ENCODE peak calls at places on chromosome 12, in eight cellular contexts. H, C, Y, K, F, S, D and L are unnamed samples. For H3K36me3, the result is how much of the 10 kb centered on the place peaks cover.

GRCh38 chr12:102851246-102851645 is 65.8 kb downstream of the PAH start:
- ATAC-seq in H (no peak), C (no peak), Y (no peak), K (no peak), F (no peak), S (no peak), D (no peak), L (no peak)

GRCh38 chr12:15701721-15702156 is 87.4 kb downstream of the EPS8 start:
- ATAC-seq in H (no peak), C (no peak), Y (no peak), K (no peak), F (peak), S (peak), D (no peak), L (peak)

GRCh38 chr12:48022676-48023385 is 18.6 kb upstream of the COL2A1 start:
- ATAC-seq in H (peak), C (no peak), Y (peak), K (no peak), F (no peak), S (no peak), D (peak), L (no peak)

GRCh38 chr12:66929121-66929520 is 250.2 kb upstream of the GRIP1 start:
- ATAC-seq in H (no peak), C (no peak), Y (no peak), K (no peak), F (no peak), S (no peak), D (no peak), L (no peak)

GRCh38 chr12:61546296-61546695 is 713.9 kb upstream of the USP15 start:
- ATAC-seq in H (no peak), C (no peak), Y (no peak), K (no peak), F (peak), S (no peak), D (no peak), L (no peak)

GRCh38 chr12:18261906-18262305 is 588 bp downstream of the PIK3C2G start:
- ATAC-seq in H (peak), C (no peak), Y (no peak), K (no peak), F (no peak), S (no peak), D (no peak), L (no peak)

GRCh38 chr12:106962291-106962690 is 6.6 kb downstream of the TMEM263 start:
- ATAC-seq in H (no peak), C (no peak), Y (no peak), K (no peak), F (no peak), S (no peak), D (no peak), L (no peak)

GRCh38 chr12:107243316-107243715 is 150.0 kb upstream of the CRY1 start:
- ATAC-seq in H (peak), C (no peak), Y (no peak), K (no peak), F (no peak), S (no peak), D (no peak), L (no peak)

GRCh38 chr12:27277846-27278260 is 33.8 kb downstream of the STK38L start:
- ATAC-seq in H (peak), C (no peak), Y (peak), K (peak), F (peak), S (peak), D (no peak), L (peak)

GRCh38 chr12:56645717-56646446 is at the start of gene ATP5F1B:
- ATAC-seq in H (peak), C (peak), Y (peak), K (peak), F (peak), S (peak), D (peak), L (peak)

GRCh38 chr12:110287986-110288385 is 6.9 kb downstream of the ATP2A2 start:
- ATAC-seq in H (no peak), C (no peak), Y (no peak), K (no peak), F (no peak), S (no peak), D (no peak), L (no peak)

GRCh38 chr12:93415723-93416464 is 25.9 kb downstream of the UBE2N start:
- ATAC-seq in H (no peak), C (no peak), Y (no peak), K (no peak), F (no peak), S (peak), D (no peak), L (no peak)

GRCh38 chr12:3207174-3207573 is 130.0 kb downstream of the TSPAN9 start:
- ATAC-seq in H (no peak), C (no peak), Y (no peak), K (no peak), F (no peak), S (no peak), D (no peak), L (no peak)

GRCh38 chr12:64595863-64596793 is 14.2 kb upstream of the RASSF3 start:
- ATAC-seq in H (no peak), C (no peak), Y (peak), K (no peak), F (no peak), S (no peak), D (peak), L (no peak)

GRCh38 chr12:91105807-91106206 is 5.5 kb downstream of the LUM start:
- ATAC-seq in H (no peak), C (no peak), Y (no peak), K (no peak), F (no peak), S (no peak), D (no peak), L (no peak)

GRCh38 chr12:119444462-119445044 is 110.0 kb downstream of the CCDC60 start:
- ATAC-seq in H (peak), C (peak), Y (peak), K (peak), F (peak), S (peak), D (no peak), L (no peak)

GRCh38 chr12:101238806-101239329 is 28.8 kb upstream of the SLC5A8 start:
- ATAC-seq in H (no peak), C (no peak), Y (no peak), K (no peak), F (no peak), S (no peak), D (peak), L (no peak)

GRCh38 chr12:42565001-42565400 is 24.5 kb downstream of the PRICKLE1 start:
- ATAC-seq in H (peak), C (no peak), Y (no peak), K (no peak), F (no peak), S (no peak), D (no peak), L (peak)

GRCh38 chr12:44875954-44876553 is at the start of gene NELL2:
- ATAC-seq in H (peak), C (peak), Y (peak), K (peak), F (no peak), S (peak), D (peak), L (peak)

GRCh38 chr12:47458273-47458672 is 247.6 kb downstream of the RPAP3 start:
- ATAC-seq in H (no peak), C (no peak), Y (peak), K (no peak), F (peak), S (no peak), D (no peak), L (no peak)

GRCh38 chr12:123916729-123917128 is 55.9 kb downstream of the CCDC92 start:
- ATAC-seq in H (no peak), C (no peak), Y (no peak), K (no peak), F (no peak), S (no peak), D (no peak), L (no peak)

GRCh38 chr12:45745861-45746277 is 16.4 kb downstream of the ARID2 start:
- ATAC-seq in H (no peak), C (peak), Y (peak), K (no peak), F (peak), S (peak), D (no peak), L (no peak)

GRCh38 chr12:52175411-52176350 is 16.1 kb downstream of the KRT80 start:
- ATAC-seq in H (peak), C (peak), Y (peak), K (peak), F (peak), S (peak), D (no peak), L (peak)

GRCh38 chr12:8556748-8557147 is 16.0 kb upstream of the CLEC4E start:
- ATAC-seq in H (no peak), C (no peak), Y (no peak), K (no peak), F (no peak), S (no peak), D (no peak), L (no peak)

GRCh38 chr12:19431407-19432308 is 7.6 kb upstream of the AEBP2 start:
- ATAC-seq in H (peak), C (no peak), Y (no peak), K (no peak), F (peak), S (peak), D (no peak), L (no peak)

GRCh38 chr12:105462841-105463240 is 132.3 kb downstream of the C12orf75 start:
- ATAC-seq in H (no peak), C (no peak), Y (no peak), K (no peak), F (no peak), S (no peak), D (no peak), L (no peak)

DNA sequence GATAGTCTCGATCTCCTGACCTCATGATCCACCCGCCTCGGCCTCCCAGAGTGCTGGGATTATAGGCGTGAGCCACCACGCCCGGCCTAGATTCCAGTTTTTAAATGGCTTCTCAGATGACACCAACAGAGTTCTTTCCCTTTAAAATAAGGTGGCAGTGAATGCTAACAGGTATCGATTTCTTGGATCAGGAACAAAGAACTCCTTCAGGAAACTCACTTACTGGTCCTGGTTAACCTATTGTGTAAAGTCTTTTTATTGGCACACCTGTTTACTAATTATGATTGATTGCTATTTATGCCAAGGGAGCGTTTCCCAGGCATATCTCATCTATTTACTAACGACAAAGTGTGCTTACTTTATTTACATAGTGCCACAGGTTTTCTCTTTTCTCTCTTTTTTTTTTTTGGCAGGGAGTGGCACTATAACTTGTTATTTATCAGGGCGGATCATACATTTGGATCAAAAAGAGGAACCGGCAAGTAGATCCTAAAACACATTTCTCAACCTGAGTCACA is 89.7 kb downstream of the GLT1D1 start:
- ATAC-seq in H (no peak), C (no peak), Y (no peak), K (no peak), F (no peak), S (no peak), D (no peak), L (no peak)
- TF ChIP-seq POLR2AphosphoS5 in H (no peak), C (no peak), Y (no peak), K (no peak), F (no peak), S (no peak), D (no peak), L (no peak)

DNA sequence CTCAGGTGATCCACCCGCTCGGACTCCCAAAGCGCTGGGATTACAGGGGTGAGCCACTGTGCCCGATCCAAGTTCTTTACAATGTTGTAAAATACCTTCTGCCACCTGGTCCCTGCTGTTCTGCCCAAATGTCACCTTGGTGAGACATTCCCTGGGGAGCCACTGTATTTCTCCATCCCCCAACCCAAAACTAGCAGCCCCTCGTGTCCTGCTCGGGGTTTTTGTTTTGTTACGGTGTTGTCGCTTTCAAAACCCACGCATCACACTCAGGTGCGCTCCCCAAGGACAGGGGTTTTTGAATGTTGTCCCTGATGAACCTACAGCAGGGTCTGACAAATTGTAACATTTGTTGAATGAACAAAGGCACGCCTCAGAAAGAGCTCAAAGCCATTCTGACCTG is 37.4 kb downstream of the CAMKK2 start:
- ATAC-seq in H (no peak), C (no peak), Y (no peak), K (no peak), F (no peak), S (peak), D (no peak), L (no peak)
- H3K36me3 ChIP-seq in H (under half), C (half or more), Y (under half), K (under half), F (under half), S (under half), D (half or more), L (under half)

DNA sequence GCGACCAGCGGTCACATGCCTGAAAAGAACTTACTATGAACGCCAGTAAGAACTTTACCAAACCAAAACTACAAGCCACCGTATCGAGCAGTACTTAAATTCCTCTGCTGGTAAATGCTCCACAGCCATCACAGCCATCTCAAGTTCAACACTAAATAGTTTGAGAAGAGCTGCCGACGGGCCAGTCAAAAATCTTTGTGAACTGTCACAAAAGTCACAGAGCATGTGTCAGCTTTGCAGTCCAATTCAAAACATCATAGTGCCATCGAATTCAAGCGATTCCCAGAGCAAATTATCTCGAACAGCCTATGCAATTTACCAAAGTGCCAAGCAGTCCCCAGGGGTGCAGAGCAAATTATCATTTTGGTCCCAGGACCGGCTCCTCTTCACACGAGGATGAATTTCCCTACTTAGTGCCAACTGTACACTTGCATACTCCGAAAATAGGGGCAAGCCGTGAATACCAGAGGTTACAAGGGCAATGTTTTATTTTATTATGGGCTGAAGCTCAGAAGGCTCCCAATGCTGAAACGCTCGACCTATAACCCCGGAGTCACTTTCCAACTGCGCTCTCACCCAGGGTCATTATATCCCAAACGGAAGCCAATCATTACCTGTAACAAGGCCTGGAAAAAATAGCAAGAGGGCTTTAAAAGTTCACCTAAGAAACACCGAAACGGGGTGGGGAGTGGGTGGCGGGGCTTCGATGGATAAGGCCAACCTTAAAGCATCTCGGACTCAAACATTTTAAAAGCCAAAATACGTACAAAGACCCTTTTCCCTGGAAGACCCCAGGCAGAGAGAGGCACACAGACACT is 1.1 kb downstream of the LRP6 start:
- ATAC-seq in H (peak), C (peak), Y (peak), K (no peak), F (no peak), S (peak), D (no peak), L (no peak)
- TF ChIP-seq POLR2AphosphoS5 in H (no peak), C (no peak), Y (no peak), K (no peak), F (no peak), S (no peak), D (no peak), L (no peak)

GRCh38 chr12:79769860-79770485 is 79.2 kb upstream of the PAWR start:
- ATAC-seq in H (peak), C (no peak), Y (no peak), K (no peak), F (no peak), S (no peak), D (no peak), L (no peak)

GRCh38 chr12:79776111-79776510 is 85.3 kb upstream of the PAWR start:
- ATAC-seq in H (no peak), C (no peak), Y (no peak), K (no peak), F (no peak), S (no peak), D (no peak), L (no peak)

GRCh38 chr12:79775355-79776073 is 84.8 kb upstream of the PAWR start:
- ATAC-seq in H (no peak), C (no peak), Y (no peak), K (no peak), F (no peak), S (no peak), D (no peak), L (no peak)

GRCh38 chr12:79769189-79769859 is 78.6 kb upstream of the PAWR start:
- ATAC-seq in H (peak), C (no peak), Y (no peak), K (no peak), F (no peak), S (no peak), D (no peak), L (peak)

GRCh38 chr12:79773896-79774295 is 83.1 kb upstream of the PAWR start:
- ATAC-seq in H (no peak), C (no peak), Y (no peak), K (no peak), F (no peak), S (no peak), D (no peak), L (no peak)
- H3K36me3 ChIP-seq in H (under half), C (under half), Y (under half), K (under half), F (under half), S (under half), D (under half), L (under half)

GRCh38 chr12:6647083-6647604 is at the start of gene ACRBP:
- ATAC-seq in H (peak), C (no peak), Y (no peak), K (peak), F (no peak), S (peak), D (peak), L (peak)
- TF ChIP-seq POLR2AphosphoS5 in H (peak), C (no peak), Y (no peak), K (peak), F (no peak), S (no peak), D (peak), L (peak)

GRCh38 chr12:132004946-132005345 is 55.2 kb downstream of the EP400 start:
- ATAC-seq in H (no peak), C (no peak), Y (no peak), K (no peak), F (no peak), S (no peak), D (no peak), L (no peak)
- H3K36me3 ChIP-seq in H (under half), C (half or more), Y (under half), K (under half), F (under half), S (under half), D (half or more), L (half or more)

GRCh38 chr12:82672811-82673495 is 13.8 kb upstream of the TMTC2 start:
- ATAC-seq in H (no peak), C (no peak), Y (no peak), K (no peak), F (no peak), S (no peak), D (no peak), L (no peak)

GRCh38 chr12:82666830-82667229 is 19.9 kb upstream of the TMTC2 start:
- ATAC-seq in H (no peak), C (no peak), Y (no peak), K (no peak), F (no peak), S (no peak), D (no peak), L (no peak)

GRCh38 chr12:82673698-82674097 is 13.0 kb upstream of the TMTC2 start:
- ATAC-seq in H (no peak), C (no peak), Y (no peak), K (no peak), F (no peak), S (no peak), D (no peak), L (no peak)

GRCh38 chr12:82671673-82672195 is 15.0 kb upstream of the TMTC2 start:
- ATAC-seq in H (no peak), C (no peak), Y (no peak), K (no peak), F (no peak), S (no peak), D (no peak), L (no peak)
- TF ChIP-seq POLR2AphosphoS5 in H (no peak), C (no peak), Y (no peak), K (no peak), F (no peak), S (no peak), D (no peak), L (no peak)

GRCh38 chr12:122486805-122487426 is 13.8 kb downstream of the ZCCHC8 start:
- ATAC-seq in H (no peak), C (no peak), Y (peak), K (no peak), F (no peak), S (no peak), D (no peak), L (no peak)
- H3K36me3 ChIP-seq in H (half or more), C (half or more), Y (under half), K (under half), F (under half), S (under half), D (half or more), L (half or more)